ENCODE peak calls at places on chromosomes 6 and 20, in four cellular contexts. One of them, this sample, is unnamed.

GRCh38 chr20:33518071-33518470 is 28.2 kb downstream of the CBFA2T2 start:
- DNase-seq in left ventricle myocardium inferior: no peak
- DNase-seq in sciatic nerve: no peak
- DNase-seq in dermis microvascular lymphatic vessel endothelial cell: peak; percentile 50
- DNase-seq in this sample: peak; percentile 51

GRCh38 chr20:33684533-33685327 is 1.5 kb downstream of the E2F1 start:
- DNase-seq in dermis microvascular lymphatic vessel endothelial cell: no peak
- DNase-seq in sciatic nerve: no peak
- DNase-seq in left ventricle myocardium inferior: no peak
- DNase-seq in this sample: no peak

GRCh38 chr6:116533233-116533957 is 12.1 kb downstream of the TRAPPC3L start:
- DNase-seq in dermis microvascular lymphatic vessel endothelial cell: no peak
- DNase-seq in sciatic nerve: no peak
- DNase-seq in left ventricle myocardium inferior: no peak
- DNase-seq in this sample: no peak

GRCh38 chr6:168103036-168103830 is 24.2 kb upstream of the FRMD1 start:
- DNase-seq in dermis microvascular lymphatic vessel endothelial cell: no peak
- DNase-seq in sciatic nerve: peak; percentile 44
- DNase-seq in left ventricle myocardium inferior: peak; percentile 9
- DNase-seq in this sample: no peak

GRCh38 chr20:2298116-2298515 is 2.3 kb downstream of the TGM3 start:
- DNase-seq in left ventricle myocardium inferior: no peak
- DNase-seq in sciatic nerve: no peak
- DNase-seq in dermis microvascular lymphatic vessel endothelial cell: no peak
- DNase-seq in this sample: no peak

GRCh38 chr6:25889877-25890853 is 16.1 kb upstream of the SLC17A3 start:
- DNase-seq in dermis microvascular lymphatic vessel endothelial cell: peak; percentile 4
- DNase-seq in sciatic nerve: no peak
- DNase-seq in left ventricle myocardium inferior: no peak
- DNase-seq in this sample: peak; percentile 23

GRCh38 chr6:166483026-166483425 is 100.3 kb upstream of the MPC1 start:
- DNase-seq in dermis microvascular lymphatic vessel endothelial cell: no peak
- DNase-seq in sciatic nerve: no peak
- DNase-seq in left ventricle myocardium inferior: peak; percentile 12
- DNase-seq in this sample: no peak

GRCh38 chr6:4903751-4904370 is 100.0 kb downstream of the RPP40 start:
- DNase-seq in dermis microvascular lymphatic vessel endothelial cell: no peak
- DNase-seq in left ventricle myocardium inferior: no peak
- DNase-seq in sciatic nerve: no peak
- DNase-seq in this sample: no peak

GRCh38 chr20:45924391-45925261 is 9.9 kb upstream of the PCIF1 start:
- DNase-seq in dermis microvascular lymphatic vessel endothelial cell: peak; percentile 3
- DNase-seq in sciatic nerve: no peak
- DNase-seq in left ventricle myocardium inferior: peak; percentile 50
- DNase-seq in this sample: no peak

GRCh38 chr20:20611165-20611564 is 101.3 kb downstream of the RALGAPA2 start:
- DNase-seq in sciatic nerve: no peak
- DNase-seq in dermis microvascular lymphatic vessel endothelial cell: no peak
- DNase-seq in left ventricle myocardium inferior: no peak
- DNase-seq in this sample: no peak

GRCh38 chr6:158698876-158699440 is 49.1 kb downstream of the SYTL3 start:
- DNase-seq in left ventricle myocardium inferior: no peak
- DNase-seq in sciatic nerve: no peak
- DNase-seq in dermis microvascular lymphatic vessel endothelial cell: no peak
- DNase-seq in this sample: no peak

GRCh38 chr6:81985191-81985590 is 232.7 kb upstream of the TENT5A start:
- DNase-seq in sciatic nerve: no peak
- DNase-seq in left ventricle myocardium inferior: no peak
- DNase-seq in dermis microvascular lymphatic vessel endothelial cell: no peak
- DNase-seq in this sample: no peak

GRCh38 chr6:105136433-105137350 is 43.1 kb downstream of the POPDC3 start:
- DNase-seq in sciatic nerve: peak; percentile 74
- DNase-seq in dermis microvascular lymphatic vessel endothelial cell: peak; percentile 6
- DNase-seq in left ventricle myocardium inferior: peak; percentile 73
- DNase-seq in this sample: no peak

GRCh38 chr20:45080867-45081616 is 19.9 kb downstream of the KCNS1 start:
- DNase-seq in sciatic nerve: no peak
- DNase-seq in left ventricle myocardium inferior: no peak
- DNase-seq in dermis microvascular lymphatic vessel endothelial cell: no peak
- DNase-seq in this sample: no peak

GRCh38 chr6:16883414-16883813 is 122.2 kb upstream of the ATXN1 start:
- DNase-seq in sciatic nerve: no peak
- DNase-seq in dermis microvascular lymphatic vessel endothelial cell: no peak
- DNase-seq in left ventricle myocardium inferior: no peak
- DNase-seq in this sample: no peak

GRCh38 chr20:37898301-37899104 is 4.4 kb upstream of the VSTM2L start:
- DNase-seq in sciatic nerve: no peak
- DNase-seq in left ventricle myocardium inferior: no peak
- DNase-seq in dermis microvascular lymphatic vessel endothelial cell: no peak
- DNase-seq in this sample: no peak

GRCh38 chr6:129748212-129748900 is 38.4 kb upstream of the ARHGAP18 start:
- DNase-seq in dermis microvascular lymphatic vessel endothelial cell: no peak
- DNase-seq in left ventricle myocardium inferior: no peak
- DNase-seq in sciatic nerve: no peak
- DNase-seq in this sample: no peak